ENCODE peak calls at places on chromosomes 12 and 14, in four cellular contexts. G is IMR-90, K is Peyer's patch, Q is thoracic aorta. F is an unnamed sample.

GRCh38 chr14:97564334-97564733 is 767.2 kb downstream of the VRK1 start:
- DNase-seq in G (no peak), K (no peak), Q (no peak), F (no peak)

GRCh38 chr12:17975239-17975638 is 114.8 kb downstream of the RERGL start:
- DNase-seq in G (no peak), K (no peak), Q (no peak), F (no peak)

GRCh38 chr12:47078733-47079364 is 572 bp upstream of the PCED1B start:
- DNase-seq in G (peak), K (peak), Q (no peak), F (no peak)

GRCh38 chr14:89600950-89601826 is 184.2 kb upstream of the FOXN3 start:
- DNase-seq in G (no peak), K (no peak), Q (no peak), F (no peak)

GRCh38 chr14:26730929-26731618 is 133.2 kb upstream of the NOVA1 start:
- DNase-seq in G (peak), K (no peak), Q (no peak), F (no peak)

GRCh38 chr12:127119600-127120140 is 1147.3 kb upstream of the TMEM132C start:
- DNase-seq in G (no peak), K (no peak), Q (no peak), F (no peak)

GRCh38 chr12:73072214-73072613 is 800.0 kb downstream of the TRHDE start:
- DNase-seq in G (no peak), K (no peak), Q (no peak), F (no peak)

GRCh38 chr12:77940566-77940965 is 109.9 kb downstream of the NAV3 start:
- DNase-seq in G (peak), K (no peak), Q (no peak), F (no peak)

GRCh38 chr12:51320695-51321320 is 3.2 kb downstream of the BIN2 start:
- DNase-seq in G (peak), K (peak), Q (no peak), F (no peak)

GRCh38 chr12:95439578-95440230 is 34.2 kb upstream of the METAP2 start:
- DNase-seq in G (no peak), K (peak), Q (no peak), F (no peak)

GRCh38 chr12:100450726-100451125 is 22.9 kb upstream of the NR1H4 start:
- DNase-seq in G (no peak), K (no peak), Q (no peak), F (no peak)

GRCh38 chr14:69005432-69006148 is 26.5 kb upstream of the ACTN1 start:
- DNase-seq in G (peak), K (peak), Q (peak), F (no peak)

GRCh38 chr12:77213316-77213715 is 147.9 kb upstream of the E2F7 start:
- DNase-seq in G (no peak), K (no peak), Q (no peak), F (no peak)

GRCh38 chr12:6551063-6551461 is 4.8 kb downstream of the IFFO1 start:
- DNase-seq in G (no peak), K (no peak), Q (no peak), F (no peak)

GRCh38 chr12:4564819-4565218 is 2.8 kb downstream of the DYRK4 start:
- DNase-seq in G (no peak), K (no peak), Q (no peak), F (no peak)

GRCh38 chr12:117361312-117361670 is at the start of gene NOS1:
- DNase-seq in G (no peak), K (no peak), Q (no peak), F (no peak)

GRCh38 chr12:86723326-86723725 is 467.1 kb upstream of the MGAT4C start:
- DNase-seq in G (no peak), K (no peak), Q (no peak), F (no peak)

GRCh38 chr12:21379218-21379617 is 6.5 kb downstream of the IAPP start:
- DNase-seq in G (no peak), K (no peak), Q (no peak), F (no peak)

GRCh38 chr14:106843951-106844483 is 1317.6 kb downstream of the TMEM121 start:
- DNase-seq in G (no peak), K (peak), Q (no peak), F (peak)

GRCh38 chr14:106843376-106843775 is 1317.0 kb downstream of the TMEM121 start:
- DNase-seq in G (no peak), K (peak), Q (no peak), F (no peak)

GRCh38 chr14:106844608-106845285 is 1318.4 kb downstream of the TMEM121 start:
- DNase-seq in G (no peak), K (peak), Q (no peak), F (peak)

GRCh38 chr14:106841701-106842100 is 1315.3 kb downstream of the TMEM121 start:
- DNase-seq in G (no peak), K (no peak), Q (no peak), F (no peak)

DNA sequence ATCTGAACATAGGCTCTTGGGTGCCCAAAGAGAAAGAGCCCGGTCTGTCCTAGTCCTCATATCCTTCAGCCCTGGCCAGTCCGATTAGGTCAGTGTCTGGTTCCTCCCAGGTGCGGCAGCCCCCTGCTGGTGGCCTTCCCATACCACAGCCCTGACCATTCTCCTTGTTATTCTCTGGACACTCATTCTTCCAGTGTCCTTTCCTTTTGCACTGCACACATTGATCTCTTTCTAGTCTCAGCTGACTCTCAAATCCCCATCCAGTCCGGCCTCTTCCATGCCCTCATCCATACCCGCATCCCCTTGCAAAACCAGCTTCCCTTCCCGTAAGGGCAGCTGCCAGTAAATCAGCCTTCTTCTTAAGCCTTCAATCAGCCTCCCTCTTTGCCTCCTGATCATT is 1316.3 kb downstream of the TMEM121 start:
- DNase-seq in G (no peak), K (no peak), Q (no peak), F (no peak)
- TF ChIP-seq CTCF in G (no peak), K (no peak), Q (peak), F (no peak)

GRCh38 chr12:19994970-19995369 is 373.4 kb upstream of the PDE3A start:
- DNase-seq in G (no peak), K (no peak), Q (no peak), F (no peak)
- TF ChIP-seq CTCF in G (peak), K (no peak), Q (no peak), F (no peak)

GRCh38 chr12:24278832-24279231 is 329.4 kb upstream of the SOX5 start:
- DNase-seq in G (no peak), K (no peak), Q (no peak), F (no peak)
- TF ChIP-seq CTCF in G (peak), K (no peak), Q (no peak), F (no peak)

GRCh38 chr12:107734139-107734538 is 26.8 kb downstream of the PRDM4 start:
- DNase-seq in G (no peak), K (no peak), Q (no peak), F (no peak)

GRCh38 chr12:107730942-107731341 is 30.0 kb downstream of the PRDM4 start:
- DNase-seq in G (no peak), K (no peak), Q (no peak), F (no peak)

GRCh38 chr12:107732365-107732764 is 28.6 kb downstream of the PRDM4 start:
- DNase-seq in G (no peak), K (no peak), Q (no peak), F (no peak)

GRCh38 chr12:107736914-107737313 is 24.0 kb downstream of the PRDM4 start:
- DNase-seq in G (no peak), K (peak), Q (no peak), F (peak)

GRCh38 chr12:107731376-107731775 is 29.6 kb downstream of the PRDM4 start:
- DNase-seq in G (no peak), K (peak), Q (no peak), F (no peak)
- TF ChIP-seq CTCF in G (no peak), K (no peak), Q (no peak), F (no peak)

F was measured in activated B cell treated with CpG ODN at 0.5 μM for 24 hours.